ENCODE peak calls at places on chromosomes 11 and 22, in four cellular contexts. C is lung, N is GM23248, G is kidney tubule cell. K is an unnamed sample.

GRCh38 chr22:20111689-20112622 is 3.9 kb upstream of the RANBP1 start:
- DNase-seq in G (no peak), C (no peak), N (no peak), K (no peak)

GRCh38 chr11:77800445-77800844 is 20.1 kb downstream of the RSF1 start:
- DNase-seq in C (no peak), G (no peak), N (no peak), K (no peak)

GRCh38 chr11:2589538-2589934 is 110.3 kb downstream of the KCNQ1OT1 start:
- DNase-seq in C (no peak), G (no peak), N (no peak), K (peak)

GRCh38 chr11:9138133-9138453 is 46.7 kb upstream of the SCUBE2 start:
- DNase-seq in N (no peak), C (no peak), G (peak), K (no peak)

GRCh38 chr11:62804310-62805043 is 763 bp downstream of the NXF1 start:
- DNase-seq in N (peak), G (peak), C (no peak), K (peak)

GRCh38 chr11:34251640-34251980 is 106.2 kb downstream of the ABTB2 start:
- DNase-seq in N (peak), C (no peak), G (no peak), K (no peak)

GRCh38 chr11:62477927-62478326 is 59.1 kb downstream of the SCGB1A1 start:
- DNase-seq in G (no peak), N (no peak), C (no peak), K (no peak)

GRCh38 chr11:14873632-14874031 is 18.4 kb downstream of the CYP2R1 start:
- DNase-seq in C (no peak), N (no peak), G (no peak), K (no peak)

GRCh38 chr22:42353883-42354727 is 78.1 kb downstream of the NFAM1 start:
- DNase-seq in N (peak), G (no peak), C (no peak), K (no peak)

GRCh38 chr11:134045799-134046635 is 22.9 kb upstream of the JAM3 start:
- DNase-seq in C (no peak), G (no peak), N (no peak), K (no peak)

GRCh38 chr22:46661221-46661851 is 41.1 kb downstream of the GRAMD4 start:
- DNase-seq in C (no peak), G (peak), N (peak), K (no peak)

GRCh38 chr11:83819936-83820549 is 533.9 kb upstream of the CCDC90B start:
- DNase-seq in N (peak), C (no peak), G (peak), K (peak)

GRCh38 chr22:45036154-45036553 is 26.3 kb upstream of the PHF21B start:
- DNase-seq in G (no peak), C (no peak), N (no peak), K (no peak)

GRCh38 chr22:44088976-44089570 is 65.0 kb downstream of the PARVB start:
- DNase-seq in N (peak), C (no peak), G (peak), K (peak)

GRCh38 chr11:14774738-14775137 is 117.3 kb downstream of the CYP2R1 start:
- DNase-seq in G (peak), N (no peak), C (no peak), K (no peak)

GRCh38 chr11:56911312-56911711 is 77.4 kb upstream of the OR5AK2 start:
- DNase-seq in C (no peak), N (no peak), G (no peak), K (no peak)

K was measured in thyroid gland.